ENCODE peak calls at places on chromosomes 16 and 17, in eight cellular contexts. L, V, E, Y, G, B, D and I are unnamed samples.
A peak's percentile ranks its signal among the peaks of the same experiment; 100 is the strongest.

GRCh38 chr16:70715113-70715711 is 29.4 kb upstream of the MTSS2 start:
- DNase-seq in L (no peak), V (peak; percentile 91), E (peak; percentile 91), Y (no peak), G (peak; percentile 30), B (peak; percentile 100), D (peak; percentile 96), I (peak; percentile 80)

GRCh38 chr17:2171725-2172446 is 117.0 kb downstream of the HIC1 start:
- DNase-seq in L (no peak), V (peak; percentile 63), E (peak; percentile 75), Y (no peak), G (no peak), B (peak; percentile 95), D (peak; percentile 99), I (peak; percentile 72)

GRCh38 chr17:44976198-44976597 is 8.1 kb upstream of the C1QL1 start:
- DNase-seq in L (no peak), V (no peak), E (no peak), Y (no peak), G (no peak), B (no peak), D (no peak), I (no peak)

GRCh38 chr16:49362230-49362629 is 11.4 kb upstream of the C16orf78 start:
- DNase-seq in L (no peak), V (no peak), E (no peak), Y (no peak), G (no peak), B (no peak), D (no peak), I (no peak)

GRCh38 chr17:21282231-21282630 is 2.3 kb upstream of the MAP2K3 start:
- DNase-seq in L (no peak), V (no peak), E (peak; percentile 78), Y (no peak), G (no peak), B (peak; percentile 100), D (peak; percentile 93), I (no peak)

GRCh38 chr16:53212899-53213235 is 158.1 kb downstream of the CHD9 start:
- DNase-seq in L (no peak), V (no peak), E (no peak), Y (no peak), G (no peak), B (peak; percentile 36), D (no peak), I (no peak)

GRCh38 chr17:19244796-19245195 is 7.6 kb downstream of the EPN2 start:
- DNase-seq in L (peak; percentile 22), V (no peak), E (no peak), Y (no peak), G (no peak), B (no peak), D (no peak), I (no peak)

GRCh38 chr17:78125976-78126894 is 2.3 kb downstream of the TMC6 start:
- DNase-seq in L (peak; percentile 85), V (no peak), E (no peak), Y (no peak), G (no peak), B (no peak), D (no peak), I (peak; percentile 68)

GRCh38 chr16:14399397-14400284 is 230.4 kb downstream of the PARN start:
- DNase-seq in L (no peak), V (no peak), E (peak; percentile 80), Y (no peak), G (no peak), B (peak; percentile 74), D (peak; percentile 58), I (peak; percentile 29)

GRCh38 chr16:30740364-30741251 is 7.6 kb upstream of the PHKG2 start:
- DNase-seq in L (no peak), V (peak; percentile 96), E (peak; percentile 90), Y (no peak), G (no peak), B (peak; percentile 91), D (peak; percentile 86), I (peak; percentile 80)

GRCh38 chr17:66549312-66549705 is 246.9 kb downstream of the PRKCA start:
- DNase-seq in L (no peak), V (no peak), E (no peak), Y (no peak), G (no peak), B (peak; percentile 68), D (peak; percentile 72), I (no peak)

GRCh38 chr17:82729479-82730260 is 5.7 kb upstream of the FN3K start:
- DNase-seq in L (peak; percentile 64), V (no peak), E (no peak), Y (no peak), G (no peak), B (no peak), D (no peak), I (no peak)

GRCh38 chr17:39973496-39973895 is 7.1 kb upstream of the PSMD3 start:
- DNase-seq in L (no peak), V (no peak), E (no peak), Y (no peak), G (no peak), B (peak; percentile 75), D (peak; percentile 33), I (no peak)

DNA sequence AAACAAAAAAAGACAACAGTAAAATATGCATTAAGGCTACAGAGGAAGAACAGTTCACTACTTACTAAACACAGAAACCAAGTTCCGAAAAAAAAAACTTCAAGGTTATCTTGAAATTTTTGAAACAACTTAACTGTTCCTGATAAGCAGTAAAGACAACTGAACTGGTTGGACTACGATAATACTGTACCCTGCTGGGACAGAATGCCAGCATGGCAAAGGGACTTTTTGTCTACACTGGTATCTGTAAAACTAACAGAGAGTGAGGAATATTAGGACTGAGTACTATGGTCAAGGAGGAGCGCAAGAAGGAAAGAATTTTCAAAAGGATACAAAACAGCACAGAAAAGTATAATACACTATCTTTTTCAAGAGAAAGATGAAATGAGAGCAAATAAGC is 19.8 kb downstream of the SETD6 start:
- DNase-seq in L (no peak), V (no peak), E (no peak), Y (no peak), G (no peak), B (no peak), D (no peak), I (no peak)
- H3K36me3 ChIP-seq in L (peaks cover 95% of the 10 kb centered on the region), V (peaks cover 5% of the 10 kb centered on the region), E (peaks cover 98% of the 10 kb centered on the region), Y (peaks cover 61% of the 10 kb centered on the region), G (no peaks in the 10 kb centered on the region), B (peaks cover 81% of the 10 kb centered on the region), D (peaks cover 91% of the 10 kb centered on the region), I (no peaks in the 10 kb centered on the region)

GRCh38 chr17:47856830-47857229 is 5.9 kb upstream of the SP6 start:
- DNase-seq in L (no peak), V (no peak), E (no peak), Y (no peak), G (no peak), B (no peak), D (no peak), I (no peak)

GRCh38 chr17:47862621-47863440 is 11.9 kb upstream of the SP6 start:
- DNase-seq in L (no peak), V (no peak), E (no peak), Y (no peak), G (no peak), B (peak; percentile 90), D (peak; percentile 57), I (no peak)

GRCh38 chr17:47864791-47865216 is 13.8 kb upstream of the SP6 start:
- DNase-seq in L (no peak), V (peak; percentile 84), E (no peak), Y (no peak), G (no peak), B (peak; percentile 53), D (no peak), I (no peak)

GRCh38 chr17:47857551-47858410 is 6.8 kb upstream of the SP6 start:
- DNase-seq in L (peak; percentile 19), V (no peak), E (no peak), Y (no peak), G (no peak), B (no peak), D (no peak), I (no peak)

GRCh38 chr17:47860396-47860795 is 9.4 kb upstream of the SP6 start:
- DNase-seq in L (no peak), V (no peak), E (no peak), Y (no peak), G (no peak), B (no peak), D (no peak), I (no peak)
- H3K36me3 ChIP-seq in L (no peaks in the 10 kb centered on the region), V (no peaks in the 10 kb centered on the region), E (no peaks in the 10 kb centered on the region), Y (no peaks in the 10 kb centered on the region), G (no peaks in the 10 kb centered on the region), B (no peaks in the 10 kb centered on the region), D (no peaks in the 10 kb centered on the region), I (no peaks in the 10 kb centered on the region)

DNA sequence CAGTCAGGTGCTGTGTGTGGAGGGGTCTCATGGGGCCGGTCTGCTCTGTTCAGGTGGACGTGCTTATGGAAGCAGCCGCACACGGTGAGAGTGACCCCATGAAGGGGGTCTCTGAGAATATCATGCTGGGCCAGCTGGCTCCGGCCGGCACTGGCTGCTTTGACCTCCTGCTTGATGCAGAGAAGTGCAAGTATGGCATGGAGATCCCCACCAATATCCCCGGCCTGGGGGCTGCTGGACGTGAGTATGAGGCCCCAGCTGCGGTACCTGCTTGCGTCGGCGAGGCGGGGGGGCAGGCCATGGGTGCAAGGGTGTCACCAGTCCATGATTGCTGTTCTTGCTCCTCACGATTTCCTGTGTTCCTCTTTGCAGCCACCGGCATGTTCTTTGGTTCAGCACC is 27.9 kb downstream of the POLR2A start:
- DNase-seq in L (no peak), V (no peak), E (no peak), Y (no peak), G (no peak), B (no peak), D (no peak), I (no peak)
- H3K36me3 ChIP-seq in L (peaks cover 71% of the 10 kb centered on the region), V (peaks cover 5% of the 10 kb centered on the region), E (peaks cover 64% of the 10 kb centered on the region), Y (peaks cover 28% of the 10 kb centered on the region), G (no peaks in the 10 kb centered on the region), B (peaks cover 51% of the 10 kb centered on the region), D (peaks cover 57% of the 10 kb centered on the region), I (peaks cover 81% of the 10 kb centered on the region)

GRCh38 chr17:539048-539447 is 175.6 kb downstream of the VPS53 start:
- DNase-seq in L (no peak), V (no peak), E (no peak), Y (no peak), G (no peak), B (no peak), D (no peak), I (no peak)

GRCh38 chr17:537133-537532 is 177.5 kb downstream of the VPS53 start:
- DNase-seq in L (no peak), V (no peak), E (no peak), Y (no peak), G (no peak), B (no peak), D (no peak), I (no peak)

GRCh38 chr17:530851-531250 is 178.2 kb upstream of the RPH3AL start:
- DNase-seq in L (no peak), V (no peak), E (no peak), Y (no peak), G (no peak), B (no peak), D (no peak), I (no peak)

GRCh38 chr17:538096-538973 is 176.3 kb downstream of the VPS53 start:
- DNase-seq in L (no peak), V (no peak), E (no peak), Y (no peak), G (no peak), B (peak; percentile 17), D (peak; percentile 67), I (no peak)

DNA sequence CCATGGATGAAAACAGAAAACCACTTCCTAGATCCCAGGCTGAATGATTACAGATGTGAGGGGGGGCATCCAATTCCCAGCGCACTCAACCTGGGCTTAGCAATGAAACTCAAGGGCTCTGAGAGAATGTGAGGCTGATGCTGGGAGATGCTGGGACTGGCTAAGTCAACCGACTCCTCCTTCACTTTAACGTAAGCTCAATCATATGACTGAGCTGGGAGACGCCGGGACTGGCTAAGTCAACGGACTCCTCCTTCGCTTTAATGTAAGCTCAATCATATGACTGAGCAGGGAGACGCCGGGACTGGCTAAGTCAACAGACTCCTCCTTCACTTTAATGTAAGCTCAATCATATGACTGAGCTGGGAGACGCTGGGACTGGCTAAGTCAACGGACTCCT is 179.5 kb downstream of the VPS53 start:
- DNase-seq in L (no peak), V (no peak), E (no peak), Y (no peak), G (no peak), B (no peak), D (no peak), I (no peak)
- H3K36me3 ChIP-seq in L (peaks cover 51% of the 10 kb centered on the region), V (no peaks in the 10 kb centered on the region), E (peaks cover 58% of the 10 kb centered on the region), Y (no peaks in the 10 kb centered on the region), G (no peaks in the 10 kb centered on the region), B (peaks cover 34% of the 10 kb centered on the region), D (peaks cover 27% of the 10 kb centered on the region), I (no peaks in the 10 kb centered on the region)